ENCODE peak calls at places on chromosomes 16 and 17, in eight cellular contexts. One of them, this sample, is unnamed.
A peak's percentile ranks its signal among the peaks of the same experiment; 100 is the strongest.

GRCh38 chr17:41322264-41322902 is 6.9 kb upstream of the KRTAP17-1 start:
- DNase-seq in psoas muscle: no peak
- DNase-seq in left ventricle myocardium inferior: no peak
- DNase-seq in mammary epithelial cell: peak; percentile 61
- DNase-seq in upper lobe of right lung: no peak
- DNase-seq in body of pancreas: no peak
- DNase-seq in heart right ventricle: no peak
- DNase-seq in effector memory CD4-positive, alpha-beta T cell: no peak
- DNase-seq in this sample: peak; percentile 36

GRCh38 chr17:57720636-57721035 is 24.5 kb downstream of the CCDC182 start:
- DNase-seq in upper lobe of right lung: no peak
- DNase-seq in body of pancreas: no peak
- DNase-seq in effector memory CD4-positive, alpha-beta T cell: no peak
- DNase-seq in psoas muscle: no peak
- DNase-seq in heart right ventricle: no peak
- DNase-seq in mammary epithelial cell: no peak
- DNase-seq in left ventricle myocardium inferior: no peak
- DNase-seq in this sample: no peak

GRCh38 chr16:86240716-86241363 is 269.5 kb upstream of the FOXF1 start:
- DNase-seq in effector memory CD4-positive, alpha-beta T cell: no peak
- DNase-seq in heart right ventricle: no peak
- DNase-seq in psoas muscle: no peak
- DNase-seq in body of pancreas: no peak
- DNase-seq in upper lobe of right lung: no peak
- DNase-seq in mammary epithelial cell: no peak
- DNase-seq in left ventricle myocardium inferior: no peak
- DNase-seq in this sample: no peak

GRCh38 chr16:57704905-57705852 is 10.6 kb downstream of the DRC7 start:
- DNase-seq in heart right ventricle: no peak
- DNase-seq in psoas muscle: no peak
- DNase-seq in left ventricle myocardium inferior: no peak
- DNase-seq in effector memory CD4-positive, alpha-beta T cell: no peak
- DNase-seq in mammary epithelial cell: no peak
- DNase-seq in body of pancreas: no peak
- DNase-seq in upper lobe of right lung: no peak
- DNase-seq in this sample: no peak

GRCh38 chr17:49935526-49936210 is 33.3 kb upstream of the DLX4 start:
- DNase-seq in left ventricle myocardium inferior: no peak
- DNase-seq in mammary epithelial cell: no peak
- DNase-seq in effector memory CD4-positive, alpha-beta T cell: no peak
- DNase-seq in upper lobe of right lung: no peak
- DNase-seq in body of pancreas: no peak
- DNase-seq in heart right ventricle: no peak
- DNase-seq in psoas muscle: no peak
- DNase-seq in this sample: no peak

GRCh38 chr17:31461227-31461810 is 69.8 kb downstream of the RAB11FIP4 start:
- DNase-seq in mammary epithelial cell: no peak
- DNase-seq in body of pancreas: no peak
- DNase-seq in effector memory CD4-positive, alpha-beta T cell: no peak
- DNase-seq in left ventricle myocardium inferior: no peak
- DNase-seq in psoas muscle: peak; percentile 15
- DNase-seq in heart right ventricle: no peak
- DNase-seq in upper lobe of right lung: no peak
- DNase-seq in this sample: no peak

GRCh38 chr16:71351558-71351901 is 7.0 kb upstream of the CALB2 start:
- DNase-seq in mammary epithelial cell: no peak
- DNase-seq in effector memory CD4-positive, alpha-beta T cell: no peak
- DNase-seq in heart right ventricle: no peak
- DNase-seq in body of pancreas: peak; percentile 21
- DNase-seq in left ventricle myocardium inferior: no peak
- DNase-seq in upper lobe of right lung: no peak
- DNase-seq in psoas muscle: no peak
- DNase-seq in this sample: no peak

GRCh38 chr17:82970818-82971610 is 108.4 kb upstream of the METRNL start:
- DNase-seq in mammary epithelial cell: no peak
- DNase-seq in psoas muscle: no peak
- DNase-seq in upper lobe of right lung: peak; percentile 58
- DNase-seq in heart right ventricle: no peak
- DNase-seq in body of pancreas: no peak
- DNase-seq in effector memory CD4-positive, alpha-beta T cell: no peak
- DNase-seq in left ventricle myocardium inferior: no peak
- DNase-seq in this sample: peak; percentile 7

GRCh38 chr16:24683250-24683649 is 46.2 kb upstream of the TNRC6A start:
- DNase-seq in heart right ventricle: no peak
- DNase-seq in upper lobe of right lung: no peak
- DNase-seq in effector memory CD4-positive, alpha-beta T cell: no peak
- DNase-seq in body of pancreas: no peak
- DNase-seq in mammary epithelial cell: no peak
- DNase-seq in left ventricle myocardium inferior: no peak
- DNase-seq in psoas muscle: no peak
- DNase-seq in this sample: no peak

GRCh38 chr16:4384497-4384896 is 12.8 kb downstream of the VASN start:
- DNase-seq in effector memory CD4-positive, alpha-beta T cell: no peak
- DNase-seq in heart right ventricle: no peak
- DNase-seq in psoas muscle: no peak
- DNase-seq in upper lobe of right lung: no peak
- DNase-seq in mammary epithelial cell: no peak
- DNase-seq in left ventricle myocardium inferior: peak; percentile 41
- DNase-seq in body of pancreas: no peak
- DNase-seq in this sample: no peak

GRCh38 chr16:15721018-15721417 is 71.0 kb downstream of the NDE1 start:
- DNase-seq in heart right ventricle: no peak
- DNase-seq in left ventricle myocardium inferior: no peak
- DNase-seq in psoas muscle: no peak
- DNase-seq in body of pancreas: no peak
- DNase-seq in mammary epithelial cell: no peak
- DNase-seq in effector memory CD4-positive, alpha-beta T cell: no peak
- DNase-seq in upper lobe of right lung: no peak
- DNase-seq in this sample: no peak

GRCh38 chr16:15729152-15729551 is 79.1 kb downstream of the NDE1 start:
- DNase-seq in psoas muscle: no peak
- DNase-seq in effector memory CD4-positive, alpha-beta T cell: no peak
- DNase-seq in heart right ventricle: no peak
- DNase-seq in body of pancreas: no peak
- DNase-seq in mammary epithelial cell: no peak
- DNase-seq in upper lobe of right lung: no peak
- DNase-seq in left ventricle myocardium inferior: no peak
- DNase-seq in this sample: no peak

GRCh38 chr16:15726715-15727114 is 76.7 kb downstream of the NDE1 start:
- DNase-seq in body of pancreas: no peak
- DNase-seq in psoas muscle: no peak
- DNase-seq in heart right ventricle: no peak
- DNase-seq in left ventricle myocardium inferior: no peak
- DNase-seq in upper lobe of right lung: no peak
- DNase-seq in mammary epithelial cell: no peak
- DNase-seq in effector memory CD4-positive, alpha-beta T cell: no peak
- DNase-seq in this sample: no peak

GRCh38 chr16:15725641-15726240 is 75.7 kb downstream of the NDE1 start:
- DNase-seq in upper lobe of right lung: no peak
- DNase-seq in effector memory CD4-positive, alpha-beta T cell: no peak
- DNase-seq in psoas muscle: no peak
- DNase-seq in left ventricle myocardium inferior: no peak
- DNase-seq in mammary epithelial cell: no peak
- DNase-seq in heart right ventricle: no peak
- DNase-seq in body of pancreas: no peak
- DNase-seq in this sample: no peak

DNA sequence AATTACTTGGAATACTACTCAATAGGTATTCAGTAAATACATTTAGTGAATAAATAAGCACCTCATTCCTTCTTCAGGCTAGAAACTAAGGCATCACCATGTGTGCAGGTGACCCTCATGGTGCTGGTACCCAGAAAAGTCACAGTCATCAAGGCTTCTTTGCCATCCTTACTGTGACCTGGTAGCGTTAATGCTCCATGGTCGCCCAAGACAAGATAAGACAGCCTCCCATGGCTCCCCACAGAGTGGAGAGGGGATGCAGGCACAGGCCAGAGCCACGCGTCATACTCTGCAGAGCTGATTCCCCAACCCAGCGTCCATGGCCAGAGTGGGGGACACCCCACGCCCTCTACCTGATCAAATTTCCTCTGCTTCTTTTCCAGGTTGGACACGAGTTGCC is 73.8 kb downstream of the NDE1 start:
- DNase-seq in body of pancreas: no peak
- DNase-seq in heart right ventricle: no peak
- DNase-seq in mammary epithelial cell: no peak
- DNase-seq in effector memory CD4-positive, alpha-beta T cell: no peak
- DNase-seq in psoas muscle: no peak
- DNase-seq in left ventricle myocardium inferior: no peak
- DNase-seq in upper lobe of right lung: no peak
- DNase-seq in this sample: no peak
- H3K27ac ChIP-seq in body of pancreas: no peak overlapping the region
- H3K27ac ChIP-seq in heart right ventricle: no peak overlapping the region
- H3K27ac ChIP-seq in mammary epithelial cell: no peak overlapping the region
- H3K27ac ChIP-seq in effector memory CD4-positive, alpha-beta T cell: no peak overlapping the region
- H3K27ac ChIP-seq in psoas muscle: no peak overlapping the region
- H3K27ac ChIP-seq in left ventricle myocardium inferior: no peak overlapping the region
- H3K27ac ChIP-seq in upper lobe of right lung: no peak overlapping the region
- H3K27ac ChIP-seq in this sample: no peak overlapping the region

GRCh38 chr17:42428141-42428944 is 5.3 kb upstream of the CAVIN1 start:
- DNase-seq in body of pancreas: peak; percentile 52
- DNase-seq in upper lobe of right lung: no peak
- DNase-seq in heart right ventricle: peak; percentile 54
- DNase-seq in psoas muscle: no peak
- DNase-seq in mammary epithelial cell: peak; percentile 98
- DNase-seq in left ventricle myocardium inferior: no peak
- DNase-seq in effector memory CD4-positive, alpha-beta T cell: peak; percentile 19
- DNase-seq in this sample: peak; percentile 82
- H3K27ac ChIP-seq in body of pancreas: no peak overlapping the region
- H3K27ac ChIP-seq in upper lobe of right lung: peak overlapping the region; percentile 37
- H3K27ac ChIP-seq in heart right ventricle: no peak overlapping the region
- H3K27ac ChIP-seq in psoas muscle: no peak overlapping the region
- H3K27ac ChIP-seq in mammary epithelial cell: peak overlapping the region; percentile 64
- H3K27ac ChIP-seq in left ventricle myocardium inferior: peak overlapping the region; percentile 7
- H3K27ac ChIP-seq in effector memory CD4-positive, alpha-beta T cell: no peak overlapping the region
- H3K27ac ChIP-seq in this sample: no peak overlapping the region

GRCh38 chr16:68235882-68236803 is at the start of gene ESRP2:
- DNase-seq in psoas muscle: peak; percentile 65
- DNase-seq in mammary epithelial cell: peak; percentile 90
- DNase-seq in left ventricle myocardium inferior: no peak
- DNase-seq in heart right ventricle: no peak
- DNase-seq in body of pancreas: peak; percentile 94
- DNase-seq in upper lobe of right lung: peak; percentile 95
- DNase-seq in effector memory CD4-positive, alpha-beta T cell: peak; percentile 62
- DNase-seq in this sample: no peak

GRCh38 chr16:68235105-68235881 is 634 bp downstream of the ESRP2 start:
- DNase-seq in heart right ventricle: no peak
- DNase-seq in effector memory CD4-positive, alpha-beta T cell: no peak
- DNase-seq in mammary epithelial cell: peak; percentile 75
- DNase-seq in left ventricle myocardium inferior: no peak
- DNase-seq in body of pancreas: peak; percentile 84
- DNase-seq in psoas muscle: peak; percentile 58
- DNase-seq in upper lobe of right lung: peak; percentile 80
- DNase-seq in this sample: no peak

GRCh38 chr16:68233835-68234187 is 2.1 kb downstream of the ESRP2 start:
- DNase-seq in effector memory CD4-positive, alpha-beta T cell: no peak
- DNase-seq in psoas muscle: no peak
- DNase-seq in mammary epithelial cell: no peak
- DNase-seq in upper lobe of right lung: no peak
- DNase-seq in body of pancreas: no peak
- DNase-seq in left ventricle myocardium inferior: no peak
- DNase-seq in heart right ventricle: no peak
- DNase-seq in this sample: no peak

GRCh38 chr16:68233085-68233834 is 2.7 kb downstream of the ESRP2 start:
- DNase-seq in left ventricle myocardium inferior: no peak
- DNase-seq in psoas muscle: no peak
- DNase-seq in mammary epithelial cell: no peak
- DNase-seq in heart right ventricle: no peak
- DNase-seq in effector memory CD4-positive, alpha-beta T cell: no peak
- DNase-seq in upper lobe of right lung: no peak
- DNase-seq in body of pancreas: no peak
- DNase-seq in this sample: no peak

DNA sequence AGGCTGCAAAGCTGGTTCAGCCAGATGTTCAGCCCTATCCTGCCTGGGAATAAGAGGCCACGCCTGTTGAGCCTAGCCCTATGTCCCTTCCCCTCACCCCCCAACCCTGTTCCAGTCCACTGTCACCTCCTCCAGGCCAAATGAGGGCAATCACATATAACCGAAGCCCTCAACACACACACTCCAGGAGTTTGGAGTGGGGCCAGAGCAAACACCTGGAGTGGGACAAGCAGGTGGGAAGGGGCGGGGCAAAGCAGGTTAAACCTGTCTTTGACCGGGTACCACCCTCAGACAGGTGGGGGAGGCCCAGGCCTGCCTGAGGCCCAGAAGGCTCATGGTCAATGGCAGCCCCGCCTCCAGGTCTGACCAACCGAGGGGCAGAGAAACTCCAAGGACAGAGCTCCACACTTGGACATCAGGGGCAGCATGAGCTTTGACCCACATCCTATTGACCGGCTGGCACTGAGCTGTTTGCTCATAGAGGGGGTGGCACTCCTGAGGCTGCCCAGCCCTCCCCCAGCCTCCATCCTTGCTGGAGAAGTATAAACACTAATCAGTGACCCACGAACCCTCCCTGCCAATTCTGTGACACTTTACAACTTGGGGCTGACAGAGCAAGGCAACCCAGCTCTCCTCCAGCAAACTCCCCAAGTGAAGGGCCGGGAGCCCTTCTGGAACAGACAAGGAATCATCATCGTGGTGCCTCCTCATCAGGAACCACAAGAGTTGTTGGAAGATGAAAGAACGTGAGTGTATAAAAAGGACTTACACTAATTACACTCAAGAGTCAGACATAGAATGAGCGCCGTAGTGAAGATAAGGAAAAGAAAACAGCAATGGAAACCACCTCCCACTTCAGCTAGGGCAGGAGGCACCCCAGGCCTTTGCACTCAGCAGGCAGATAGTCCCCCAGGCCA is 1.5 kb downstream of the ESRP2 start:
- DNase-seq in psoas muscle: peak; percentile 53
- DNase-seq in upper lobe of right lung: peak; percentile 95
- DNase-seq in mammary epithelial cell: peak; percentile 76
- DNase-seq in body of pancreas: peak; percentile 98
- DNase-seq in effector memory CD4-positive, alpha-beta T cell: no peak
- DNase-seq in left ventricle myocardium inferior: no peak
- DNase-seq in heart right ventricle: no peak
- DNase-seq in this sample: no peak
- H3K27ac ChIP-seq in psoas muscle: no peak overlapping the region
- H3K27ac ChIP-seq in upper lobe of right lung: peak overlapping the region; percentile 93
- H3K27ac ChIP-seq in mammary epithelial cell: peak overlapping the region; percentile 67
- H3K27ac ChIP-seq in body of pancreas: peak overlapping the region; percentile 99
- H3K27ac ChIP-seq in effector memory CD4-positive, alpha-beta T cell: peak overlapping the region; percentile 3
- H3K27ac ChIP-seq in left ventricle myocardium inferior: no peak overlapping the region
- H3K27ac ChIP-seq in heart right ventricle: no peak overlapping the region
- H3K27ac ChIP-seq in this sample: no peak overlapping the region

DNA sequence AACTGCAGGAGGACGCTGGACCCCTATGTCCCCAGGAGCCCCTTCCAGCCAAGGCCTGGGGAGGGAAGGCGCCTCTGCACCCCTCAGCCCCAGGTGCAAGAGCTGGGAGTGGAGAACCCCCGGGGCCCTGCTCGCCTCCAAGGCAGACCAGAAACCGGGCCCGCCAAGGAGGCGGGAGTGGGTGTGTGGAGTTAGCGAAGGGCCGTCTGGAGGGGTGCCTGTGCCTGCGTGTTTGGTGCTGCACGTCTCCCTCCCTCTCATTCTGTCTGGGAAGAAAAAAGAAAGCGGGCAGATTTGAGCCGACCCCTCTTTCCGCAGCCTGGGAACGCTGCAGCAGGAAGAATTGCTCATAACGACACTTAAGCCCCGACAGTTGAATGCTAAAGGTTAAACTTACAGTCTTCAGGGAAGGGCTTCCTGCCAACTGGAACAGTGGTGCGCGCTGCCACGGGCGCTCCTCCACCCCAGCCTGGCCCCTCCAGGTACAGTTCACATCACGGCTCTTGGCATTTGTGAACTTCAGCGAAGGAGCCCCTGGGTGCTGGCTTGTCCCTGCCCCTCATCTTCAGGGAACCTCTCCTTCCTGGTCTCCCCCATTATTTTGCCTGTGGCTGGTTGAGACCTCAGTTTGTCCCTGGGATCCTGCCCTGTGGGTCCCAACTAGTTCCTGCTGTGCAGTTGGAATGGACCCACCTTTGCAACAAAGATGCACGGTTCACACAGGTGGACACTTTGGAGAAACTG is 19.2 kb upstream of the ZFHX3 start:
- DNase-seq in psoas muscle: no peak
- DNase-seq in body of pancreas: no peak
- DNase-seq in upper lobe of right lung: no peak
- DNase-seq in effector memory CD4-positive, alpha-beta T cell: no peak
- DNase-seq in left ventricle myocardium inferior: no peak
- DNase-seq in mammary epithelial cell: no peak
- DNase-seq in heart right ventricle: no peak
- DNase-seq in this sample: no peak
- H3K27ac ChIP-seq in psoas muscle: peak overlapping the region; percentile 98
- H3K27ac ChIP-seq in body of pancreas: no peak overlapping the region
- H3K27ac ChIP-seq in upper lobe of right lung: peak overlapping the region; percentile 70
- H3K27ac ChIP-seq in effector memory CD4-positive, alpha-beta T cell: no peak overlapping the region
- H3K27ac ChIP-seq in left ventricle myocardium inferior: peak overlapping the region; percentile 90
- H3K27ac ChIP-seq in mammary epithelial cell: no peak overlapping the region
- H3K27ac ChIP-seq in heart right ventricle: peak overlapping the region; percentile 50
- H3K27ac ChIP-seq in this sample: no peak overlapping the region

This sample was measured in testis.